ENCODE peak calls at places on chromosomes 2 and 18, in seven cellular contexts. X, B, G, M, W, F and T are unnamed samples.

GRCh38 chr2:235398321-235398720 is 95.5 kb upstream of the AGAP1 start:
- DNase-seq in X (no peak), B (no peak), G (no peak), M (no peak), W (no peak), F (no peak), T (no peak)

GRCh38 chr2:201432551-201433388 is 18.5 kb downstream of the TRAK2 start:
- DNase-seq in X (no peak), B (no peak), G (no peak), M (no peak), W (no peak), F (no peak), T (peak)

GRCh38 chr18:22489694-22490093 is 72.0 kb upstream of the CTAGE1 start:
- DNase-seq in X (no peak), B (no peak), G (no peak), M (no peak), W (peak), F (peak), T (no peak)

GRCh38 chr2:72211777-72212515 is 64.3 kb upstream of the CYP26B1 start:
- DNase-seq in X (no peak), B (peak), G (no peak), M (no peak), W (peak), F (no peak), T (no peak)

GRCh38 chr2:84613082-84613481 is 96.8 kb downstream of the DNAH6 start:
- DNase-seq in X (no peak), B (no peak), G (no peak), M (no peak), W (peak), F (no peak), T (no peak)

GRCh38 chr2:52512760-52513159 is 1254.8 kb upstream of the CHAC2 start:
- DNase-seq in X (no peak), B (no peak), G (no peak), M (no peak), W (no peak), F (no peak), T (no peak)

GRCh38 chr18:31267823-31268481 is 50.0 kb upstream of the DSG1 start:
- DNase-seq in X (no peak), B (no peak), G (no peak), M (no peak), W (no peak), F (no peak), T (no peak)

GRCh38 chr2:110860620-110861019 is 128.2 kb downstream of the ACOXL start:
- DNase-seq in X (no peak), B (no peak), G (no peak), M (no peak), W (peak), F (no peak), T (no peak)

GRCh38 chr2:240812721-240813120 is 7.3 kb downstream of the KIF1A start:
- DNase-seq in X (no peak), B (no peak), G (no peak), M (no peak), W (no peak), F (no peak), T (no peak)

GRCh38 chr2:74944987-74945782 is 13.3 kb upstream of the POLE4 start:
- DNase-seq in X (no peak), B (no peak), G (no peak), M (no peak), W (no peak), F (no peak), T (no peak)

GRCh38 chr2:144679942-144680341 is 160.0 kb upstream of the ZEB2 start:
- DNase-seq in X (no peak), B (no peak), G (no peak), M (no peak), W (no peak), F (no peak), T (no peak)

GRCh38 chr2:134985061-134985460 is 62.2 kb downstream of the MAP3K19 start:
- DNase-seq in X (no peak), B (no peak), G (no peak), M (no peak), W (no peak), F (no peak), T (no peak)

GRCh38 chr2:235549735-235550377 is 56.0 kb downstream of the AGAP1 start:
- DNase-seq in X (no peak), B (no peak), G (no peak), M (no peak), W (no peak), F (no peak), T (no peak)

GRCh38 chr2:238921681-238922319 is 73.9 kb downstream of the TWIST2 start:
- DNase-seq in X (no peak), B (no peak), G (no peak), M (no peak), W (no peak), F (no peak), T (no peak)

GRCh38 chr18:6885992-6886823 is 156.7 kb downstream of the ARHGAP28 start:
- DNase-seq in X (no peak), B (peak), G (peak), M (peak), W (peak), F (peak), T (peak)

GRCh38 chr18:74896390-74896991 is 298.8 kb downstream of the ZNF407 start:
- DNase-seq in X (peak), B (peak), G (peak), M (peak), W (peak), F (peak), T (peak)

GRCh38 chr2:231720971-231721640 is 12.8 kb downstream of the PTMA start:
- DNase-seq in X (no peak), B (no peak), G (no peak), M (no peak), W (no peak), F (no peak), T (no peak)

GRCh38 chr2:32418777-32419176 is 62.0 kb downstream of the BIRC6 start:
- DNase-seq in X (no peak), B (peak), G (no peak), M (no peak), W (no peak), F (no peak), T (no peak)

GRCh38 chr2:176115883-176116813 is at the start of gene HOXD10:
- DNase-seq in X (no peak), B (no peak), G (no peak), M (no peak), W (no peak), F (no peak), T (no peak)

GRCh38 chr2:21452263-21452662 is 328.5 kb downstream of the TDRD15 start:
- DNase-seq in X (no peak), B (no peak), G (no peak), M (no peak), W (no peak), F (no peak), T (no peak)

GRCh38 chr2:111068435-111069058 is 52.2 kb upstream of the BCL2L11 start:
- DNase-seq in X (no peak), B (no peak), G (no peak), M (no peak), W (peak), F (peak), T (no peak)

GRCh38 chr2:54534191-54534590 is 78.1 kb downstream of the SPTBN1 start:
- DNase-seq in X (no peak), B (no peak), G (no peak), M (no peak), W (no peak), F (no peak), T (no peak)